ENCODE peak calls at places on chromosome 21, in five cellular contexts. One of them, this sample, is unnamed.

GRCh38 chr21:16082038-16082816 is 352.4 kb downstream of the USP25 start:
- DNase-seq in naive thymus-derived CD4-positive, alpha-beta T cell: no peak
- DNase-seq in body of pancreas: no peak
- DNase-seq in colonic mucosa: no peak
- DNase-seq in HCT116: no peak
- DNase-seq in this sample: no peak

GRCh38 chr21:45222001-45222400 is 65.7 kb downstream of the POFUT2 start:
- DNase-seq in naive thymus-derived CD4-positive, alpha-beta T cell: no peak
- DNase-seq in body of pancreas: no peak
- DNase-seq in colonic mucosa: no peak
- DNase-seq in HCT116: no peak
- DNase-seq in this sample: no peak

GRCh38 chr21:20999567-21000169 is 1.5 kb downstream of the NCAM2 start:
- DNase-seq in naive thymus-derived CD4-positive, alpha-beta T cell: peak; percentile 38
- DNase-seq in body of pancreas: no peak
- DNase-seq in colonic mucosa: peak; percentile 44
- DNase-seq in HCT116: no peak
- DNase-seq in this sample: no peak

GRCh38 chr21:27631471-27631870 is 664.6 kb upstream of the ADAMTS5 start:
- DNase-seq in naive thymus-derived CD4-positive, alpha-beta T cell: no peak
- DNase-seq in body of pancreas: no peak
- DNase-seq in colonic mucosa: no peak
- DNase-seq in HCT116: no peak
- DNase-seq in this sample: no peak

GRCh38 chr21:16330340-16331319 is 600.8 kb downstream of the USP25 start:
- DNase-seq in naive thymus-derived CD4-positive, alpha-beta T cell: peak; percentile 49
- DNase-seq in body of pancreas: peak; percentile 36
- DNase-seq in colonic mucosa: peak; percentile 21
- DNase-seq in HCT116: peak; percentile 4
- DNase-seq in this sample: peak; percentile 44

GRCh38 chr21:45364464-45365185 is 40.3 kb upstream of the COL18A1 start:
- DNase-seq in naive thymus-derived CD4-positive, alpha-beta T cell: no peak
- DNase-seq in body of pancreas: peak; percentile 52
- DNase-seq in colonic mucosa: no peak
- DNase-seq in HCT116: no peak
- DNase-seq in this sample: peak; percentile 55

GRCh38 chr21:42850463-42850862 is 28.9 kb downstream of the WDR4 start:
- DNase-seq in naive thymus-derived CD4-positive, alpha-beta T cell: no peak
- DNase-seq in body of pancreas: no peak
- DNase-seq in colonic mucosa: no peak
- DNase-seq in HCT116: no peak
- DNase-seq in this sample: no peak

GRCh38 chr21:46264046-46264689 is 21.2 kb downstream of the MCM3AP start:
- DNase-seq in naive thymus-derived CD4-positive, alpha-beta T cell: no peak
- DNase-seq in body of pancreas: no peak
- DNase-seq in colonic mucosa: no peak
- DNase-seq in HCT116: no peak
- DNase-seq in this sample: no peak

GRCh38 chr21:45546636-45547203 is 4.5 kb upstream of the SLC19A1 start:
- DNase-seq in naive thymus-derived CD4-positive, alpha-beta T cell: no peak
- DNase-seq in body of pancreas: no peak
- DNase-seq in colonic mucosa: peak; percentile 10
- DNase-seq in HCT116: no peak
- DNase-seq in this sample: no peak

GRCh38 chr21:16376673-16377072 is 646.9 kb downstream of the USP25 start:
- DNase-seq in naive thymus-derived CD4-positive, alpha-beta T cell: no peak
- DNase-seq in body of pancreas: no peak
- DNase-seq in colonic mucosa: no peak
- DNase-seq in HCT116: no peak
- DNase-seq in this sample: no peak

GRCh38 chr21:41965045-41965444 is 11.2 kb upstream of the C2CD2 start:
- DNase-seq in naive thymus-derived CD4-positive, alpha-beta T cell: no peak
- DNase-seq in body of pancreas: no peak
- DNase-seq in colonic mucosa: no peak
- DNase-seq in HCT116: no peak
- DNase-seq in this sample: no peak

GRCh38 chr21:22374218-22374969 is 1376.2 kb downstream of the NCAM2 start:
- DNase-seq in naive thymus-derived CD4-positive, alpha-beta T cell: no peak
- DNase-seq in body of pancreas: no peak
- DNase-seq in colonic mucosa: no peak
- DNase-seq in HCT116: no peak
- DNase-seq in this sample: no peak

GRCh38 chr21:24411429-24411828 is 1195.9 kb downstream of the MRPL39 start:
- DNase-seq in naive thymus-derived CD4-positive, alpha-beta T cell: no peak
- DNase-seq in body of pancreas: no peak
- DNase-seq in colonic mucosa: no peak
- DNase-seq in HCT116: no peak
- DNase-seq in this sample: no peak

GRCh38 chr21:44931501-44932365 is 8.1 kb upstream of the SLX9 start:
- DNase-seq in naive thymus-derived CD4-positive, alpha-beta T cell: no peak
- DNase-seq in body of pancreas: no peak
- DNase-seq in colonic mucosa: no peak
- DNase-seq in HCT116: no peak
- DNase-seq in this sample: no peak

GRCh38 chr21:38661296-38662223 is 144.2 kb upstream of the ETS2 start:
- DNase-seq in naive thymus-derived CD4-positive, alpha-beta T cell: peak; percentile 2
- DNase-seq in body of pancreas: no peak
- DNase-seq in colonic mucosa: peak; percentile 38
- DNase-seq in HCT116: no peak
- DNase-seq in this sample: peak; percentile 26
- H3K4me3 ChIP-seq in naive thymus-derived CD4-positive, alpha-beta T cell: no peak overlapping the region
- H3K4me3 ChIP-seq in body of pancreas: no peak overlapping the region
- H3K4me3 ChIP-seq in colonic mucosa: peak overlapping the region; percentile 46
- H3K4me3 ChIP-seq in HCT116: no peak overlapping the region
- H3K4me3 ChIP-seq in this sample: peak overlapping the region; percentile 29

GRCh38 chr21:33880626-33881025 is 35.0 kb downstream of the ATP5PO start:
- DNase-seq in naive thymus-derived CD4-positive, alpha-beta T cell: no peak
- DNase-seq in body of pancreas: no peak
- DNase-seq in colonic mucosa: no peak
- DNase-seq in HCT116: no peak
- DNase-seq in this sample: no peak

GRCh38 chr21:33884361-33885157 is 31.0 kb downstream of the ATP5PO start:
- DNase-seq in naive thymus-derived CD4-positive, alpha-beta T cell: no peak
- DNase-seq in body of pancreas: no peak
- DNase-seq in colonic mucosa: no peak
- DNase-seq in HCT116: no peak
- DNase-seq in this sample: no peak

GRCh38 chr21:33886316-33886715 is 29.3 kb downstream of the ATP5PO start:
- DNase-seq in naive thymus-derived CD4-positive, alpha-beta T cell: no peak
- DNase-seq in body of pancreas: no peak
- DNase-seq in colonic mucosa: no peak
- DNase-seq in HCT116: no peak
- DNase-seq in this sample: no peak

GRCh38 chr21:33881689-33882440 is 33.7 kb downstream of the ATP5PO start:
- DNase-seq in naive thymus-derived CD4-positive, alpha-beta T cell: no peak
- DNase-seq in body of pancreas: no peak
- DNase-seq in colonic mucosa: no peak
- DNase-seq in HCT116: no peak
- DNase-seq in this sample: no peak

GRCh38 chr21:33885158-33885514 is 30.5 kb downstream of the ATP5PO start:
- DNase-seq in naive thymus-derived CD4-positive, alpha-beta T cell: no peak
- DNase-seq in body of pancreas: no peak
- DNase-seq in colonic mucosa: no peak
- DNase-seq in HCT116: no peak
- DNase-seq in this sample: no peak
- H3K4me3 ChIP-seq in naive thymus-derived CD4-positive, alpha-beta T cell: no peak overlapping the region
- H3K4me3 ChIP-seq in body of pancreas: no peak overlapping the region
- H3K4me3 ChIP-seq in colonic mucosa: no peak overlapping the region
- H3K4me3 ChIP-seq in HCT116: no peak overlapping the region
- H3K4me3 ChIP-seq in this sample: no peak overlapping the region

GRCh38 chr21:25563399-25564116 is 43.7 kb downstream of the MRPL39 start:
- DNase-seq in naive thymus-derived CD4-positive, alpha-beta T cell: no peak
- DNase-seq in body of pancreas: no peak
- DNase-seq in colonic mucosa: no peak
- DNase-seq in HCT116: no peak
- DNase-seq in this sample: no peak
- H3K4me3 ChIP-seq in naive thymus-derived CD4-positive, alpha-beta T cell: peak overlapping the region; percentile 34
- H3K4me3 ChIP-seq in body of pancreas: no peak overlapping the region
- H3K4me3 ChIP-seq in colonic mucosa: no peak overlapping the region
- H3K4me3 ChIP-seq in HCT116: no peak overlapping the region
- H3K4me3 ChIP-seq in this sample: peak overlapping the region; percentile 80

GRCh38 chr21:29152936-29153335 is 22.5 kb downstream of the MAP3K7CL start:
- DNase-seq in naive thymus-derived CD4-positive, alpha-beta T cell: no peak
- DNase-seq in body of pancreas: no peak
- DNase-seq in colonic mucosa: no peak
- DNase-seq in HCT116: no peak
- DNase-seq in this sample: no peak

GRCh38 chr21:29157084-29157483 is 26.6 kb downstream of the MAP3K7CL start:
- DNase-seq in naive thymus-derived CD4-positive, alpha-beta T cell: no peak
- DNase-seq in body of pancreas: no peak
- DNase-seq in colonic mucosa: no peak
- DNase-seq in HCT116: no peak
- DNase-seq in this sample: no peak

GRCh38 chr21:29155118-29155932 is 24.9 kb downstream of the MAP3K7CL start:
- DNase-seq in naive thymus-derived CD4-positive, alpha-beta T cell: no peak
- DNase-seq in body of pancreas: peak; percentile 24
- DNase-seq in colonic mucosa: no peak
- DNase-seq in HCT116: no peak
- DNase-seq in this sample: no peak

GRCh38 chr21:29154270-29154669 is 23.8 kb downstream of the MAP3K7CL start:
- DNase-seq in naive thymus-derived CD4-positive, alpha-beta T cell: no peak
- DNase-seq in body of pancreas: no peak
- DNase-seq in colonic mucosa: no peak
- DNase-seq in HCT116: no peak
- DNase-seq in this sample: no peak

GRCh38 chr21:29155933-29156260 is 25.5 kb downstream of the MAP3K7CL start:
- DNase-seq in naive thymus-derived CD4-positive, alpha-beta T cell: no peak
- DNase-seq in body of pancreas: no peak
- DNase-seq in colonic mucosa: no peak
- DNase-seq in HCT116: no peak
- DNase-seq in this sample: no peak
- H3K4me3 ChIP-seq in naive thymus-derived CD4-positive, alpha-beta T cell: no peak overlapping the region
- H3K4me3 ChIP-seq in body of pancreas: no peak overlapping the region
- H3K4me3 ChIP-seq in colonic mucosa: no peak overlapping the region
- H3K4me3 ChIP-seq in HCT116: no peak overlapping the region
- H3K4me3 ChIP-seq in this sample: no peak overlapping the region

DNA sequence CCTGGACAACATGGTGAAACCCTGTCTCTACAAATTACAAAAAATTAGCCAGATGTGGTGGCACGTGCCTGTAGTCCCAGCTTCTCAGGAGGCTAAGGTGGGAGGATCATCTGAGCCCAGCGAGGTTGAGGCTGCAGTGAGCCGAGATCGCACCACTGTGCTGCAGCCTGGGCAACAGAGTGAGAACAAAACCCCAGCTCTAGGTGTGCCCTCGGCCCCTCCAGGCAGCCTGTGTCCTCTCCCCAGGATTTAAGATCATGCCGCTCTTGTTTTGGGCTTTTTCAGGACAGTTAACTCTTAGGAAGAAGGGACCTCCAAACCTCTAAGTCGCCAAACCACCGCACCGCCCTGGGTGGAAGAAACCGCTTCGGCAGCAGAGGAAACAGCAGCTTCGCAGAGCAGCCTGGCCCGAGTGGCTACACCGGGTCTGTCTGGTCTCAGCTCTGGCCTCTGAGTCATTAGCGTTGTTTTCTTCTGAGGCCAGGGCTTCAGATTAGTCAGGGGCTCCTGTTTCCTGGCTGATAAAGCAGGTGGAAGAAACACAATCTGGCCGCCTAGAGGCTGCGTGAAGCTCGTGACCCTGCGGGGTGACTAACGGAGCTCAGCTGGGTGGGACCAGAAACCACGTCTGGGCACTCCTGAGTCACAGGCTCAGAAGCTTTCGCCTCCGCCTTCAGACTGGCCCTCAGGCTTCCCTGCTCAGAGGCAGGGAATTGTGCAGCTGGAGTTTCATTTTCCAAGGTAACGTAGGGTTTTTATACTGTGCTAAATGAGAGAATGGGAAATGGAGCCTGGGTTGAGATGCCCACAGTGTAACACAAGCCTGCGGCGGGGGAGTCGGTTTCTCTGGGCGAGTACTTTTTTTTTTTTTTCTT is 44.7 kb downstream of the CHAF1B start:
- DNase-seq in naive thymus-derived CD4-positive, alpha-beta T cell: peak; percentile 30
- DNase-seq in body of pancreas: peak; percentile 94
- DNase-seq in colonic mucosa: peak; percentile 32
- DNase-seq in HCT116: peak; percentile 95
- DNase-seq in this sample: peak; percentile 97
- H3K4me3 ChIP-seq in naive thymus-derived CD4-positive, alpha-beta T cell: peak overlapping the region; percentile 42
- H3K4me3 ChIP-seq in body of pancreas: no peak overlapping the region
- H3K4me3 ChIP-seq in colonic mucosa: no peak overlapping the region
- H3K4me3 ChIP-seq in HCT116: peak overlapping the region; percentile 27
- H3K4me3 ChIP-seq in this sample: peak overlapping the region; percentile 47

DNA sequence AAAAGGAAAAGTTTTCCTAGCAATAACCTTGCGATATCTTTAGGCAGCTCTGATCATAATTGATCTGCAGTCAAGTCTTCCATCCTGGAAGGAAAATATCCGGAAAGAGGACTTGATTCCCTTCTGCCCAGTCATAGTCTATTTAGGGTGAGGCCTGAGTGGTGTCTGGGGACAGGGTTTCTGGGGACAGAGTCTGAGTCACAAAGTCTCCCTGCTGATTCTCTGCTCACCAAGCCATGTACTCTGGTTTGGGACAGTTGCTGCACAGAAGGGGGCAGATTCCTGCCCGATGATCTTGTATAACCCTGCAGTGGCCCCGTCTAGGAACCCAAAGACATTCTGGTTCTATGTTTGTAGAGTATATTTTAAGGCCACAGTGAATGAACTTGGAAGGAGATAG is 178.8 kb downstream of the KCNJ6 start:
- DNase-seq in naive thymus-derived CD4-positive, alpha-beta T cell: no peak
- DNase-seq in body of pancreas: no peak
- DNase-seq in colonic mucosa: no peak
- DNase-seq in HCT116: no peak
- DNase-seq in this sample: no peak
- H3K4me3 ChIP-seq in naive thymus-derived CD4-positive, alpha-beta T cell: no peak overlapping the region
- H3K4me3 ChIP-seq in body of pancreas: no peak overlapping the region
- H3K4me3 ChIP-seq in colonic mucosa: no peak overlapping the region
- H3K4me3 ChIP-seq in HCT116: no peak overlapping the region
- H3K4me3 ChIP-seq in this sample: no peak overlapping the region

This sample was measured in AG04450.